ENCODE peak calls at places on chromosomes 7 and 10, in nine cellular contexts. S, Q, C, P, F, K, Y, M and Z are unnamed samples.

GRCh38 chr7:138299046-138299445 is 161.0 kb upstream of the TRIM24 start:
- DNase-seq in S (no peak), Q (no peak), C (no peak), P (no peak), F (no peak), K (no peak), Y (no peak), M (no peak), Z (peak; percentile 41)

GRCh38 chr10:48836605-48837004 is 103.0 kb downstream of the LRRC18 start:
- DNase-seq in S (peak; percentile 41), Q (no peak), C (peak; percentile 43), P (no peak), F (no peak), K (no peak), Y (no peak), M (no peak), Z (no peak)

GRCh38 chr7:13981070-13981469 is 8.4 kb downstream of the ETV1 start:
- DNase-seq in S (no peak), Q (no peak), C (peak; percentile 62), P (peak; percentile 98), F (peak; percentile 91), K (peak; percentile 63), Y (peak; percentile 95), M (peak; percentile 65), Z (peak; percentile 99)

GRCh38 chr7:143255564-143255963 is 7.7 kb upstream of the GSTK1 start:
- DNase-seq in S (no peak), Q (no peak), C (no peak), P (no peak), F (no peak), K (no peak), Y (no peak), M (no peak), Z (peak; percentile 41)

GRCh38 chr10:14671383-14671782 is 103.3 kb downstream of the FAM107B start:
- DNase-seq in S (no peak), Q (no peak), C (no peak), P (no peak), F (peak; percentile 38), K (no peak), Y (peak; percentile 25), M (no peak), Z (no peak)

GRCh38 chr7:155858521-155859061 is 46.3 kb upstream of the SHH start:
- DNase-seq in S (no peak), Q (no peak), C (no peak), P (peak; percentile 28), F (peak; percentile 74), K (no peak), Y (peak; percentile 33), M (no peak), Z (peak; percentile 51)

GRCh38 chr7:126228356-126229061 is 1024.2 kb downstream of the GRM8 start:
- DNase-seq in S (no peak), Q (no peak), C (no peak), P (no peak), F (no peak), K (no peak), Y (no peak), M (no peak), Z (no peak)

GRCh38 chr7:23184709-23185354 is 3.0 kb downstream of the NUP42 start:
- DNase-seq in S (no peak), Q (no peak), C (no peak), P (peak; percentile 51), F (peak; percentile 65), K (peak; percentile 43), Y (peak; percentile 77), M (no peak), Z (peak; percentile 57)

GRCh38 chr7:29107056-29107455 is 39.3 kb downstream of the CPVL start:
- DNase-seq in S (no peak), Q (no peak), C (no peak), P (no peak), F (no peak), K (no peak), Y (no peak), M (no peak), Z (no peak)

GRCh38 chr10:45502458-45502857 is 128.4 kb downstream of the ALOX5 start:
- DNase-seq in S (no peak), Q (no peak), C (no peak), P (no peak), F (peak; percentile 79), K (no peak), Y (no peak), M (no peak), Z (no peak)

GRCh38 chr10:12500406-12501303 is 151.3 kb downstream of the CAMK1D start:
- DNase-seq in S (no peak), Q (no peak), C (no peak), P (no peak), F (no peak), K (no peak), Y (no peak), M (no peak), Z (no peak)

GRCh38 chr10:21173964-21174669 is 277.0 kb upstream of the NEBL start:
- DNase-seq in S (peak; percentile 47), Q (peak; percentile 15), C (peak; percentile 55), P (no peak), F (peak; percentile 77), K (peak; percentile 66), Y (peak; percentile 32), M (peak; percentile 78), Z (peak; percentile 33)

GRCh38 chr10:50517626-50518025 is 106.1 kb downstream of the SGMS1 start:
- DNase-seq in S (no peak), Q (no peak), C (no peak), P (peak; percentile 32), F (no peak), K (no peak), Y (no peak), M (no peak), Z (no peak)

GRCh38 chr10:103510791-103511757 is 17.6 kb downstream of the NEURL1 start:
- DNase-seq in S (no peak), Q (no peak), C (no peak), P (no peak), F (no peak), K (no peak), Y (no peak), M (no peak), Z (no peak)

GRCh38 chr10:4772202-4772570 is 53.8 kb upstream of the AKR1E2 start:
- DNase-seq in S (no peak), Q (no peak), C (no peak), P (no peak), F (no peak), K (no peak), Y (peak; percentile 61), M (no peak), Z (no peak)

GRCh38 chr10:4771554-4772201 is 54.3 kb upstream of the AKR1E2 start:
- DNase-seq in S (no peak), Q (no peak), C (no peak), P (peak; percentile 85), F (peak; percentile 78), K (no peak), Y (peak; percentile 74), M (no peak), Z (peak; percentile 95)

GRCh38 chr10:4778761-4779160 is 47.2 kb upstream of the AKR1E2 start:
- DNase-seq in S (no peak), Q (no peak), C (no peak), P (no peak), F (no peak), K (no peak), Y (no peak), M (no peak), Z (no peak)

GRCh38 chr10:4776234-4776638 is 49.8 kb upstream of the AKR1E2 start:
- DNase-seq in S (no peak), Q (no peak), C (no peak), P (no peak), F (no peak), K (no peak), Y (no peak), M (no peak), Z (no peak)

GRCh38 chr10:4775808-4776207 is 50.2 kb upstream of the AKR1E2 start:
- DNase-seq in S (no peak), Q (no peak), C (no peak), P (peak; percentile 54), F (peak; percentile 64), K (no peak), Y (peak; percentile 94), M (no peak), Z (no peak)
- H3K4me1 ChIP-seq in S (peaks cover 22% of the 10 kb centered on the region), Q (no peaks in the 10 kb centered on the region), C (peaks cover 20% of the 10 kb centered on the region), P (peaks cover 6% of the 10 kb centered on the region), F (peaks cover 33% of the 10 kb centered on the region), K (peaks cover 8% of the 10 kb centered on the region), Y (peaks cover 74% of the 10 kb centered on the region), M (peaks cover 9% of the 10 kb centered on the region), Z (peaks cover 13% of the 10 kb centered on the region)

GRCh38 chr7:131826960-131827359 is 270.5 kb upstream of the PODXL start:
- DNase-seq in S (no peak), Q (no peak), C (no peak), P (no peak), F (no peak), K (no peak), Y (peak; percentile 6), M (no peak), Z (no peak)
- H3K27me3 ChIP-seq in S (peaks cover 29% of the 10 kb centered on the region), Q (no peaks in the 10 kb centered on the region), C (peaks cover 5% of the 10 kb centered on the region), P (peaks cover 3% of the 10 kb centered on the region), F (peaks cover 36% of the 10 kb centered on the region), K (peaks cover 10% of the 10 kb centered on the region), Y (peaks cover 18% of the 10 kb centered on the region), M (peaks cover 4% of the 10 kb centered on the region), Z (peaks cover 6% of the 10 kb centered on the region)

GRCh38 chr10:115141254-115141653 is 48.1 kb downstream of the ATRNL1 start:
- DNase-seq in S (no peak), Q (no peak), C (no peak), P (peak; percentile 12), F (no peak), K (no peak), Y (peak; percentile 31), M (no peak), Z (peak; percentile 9)

DNA sequence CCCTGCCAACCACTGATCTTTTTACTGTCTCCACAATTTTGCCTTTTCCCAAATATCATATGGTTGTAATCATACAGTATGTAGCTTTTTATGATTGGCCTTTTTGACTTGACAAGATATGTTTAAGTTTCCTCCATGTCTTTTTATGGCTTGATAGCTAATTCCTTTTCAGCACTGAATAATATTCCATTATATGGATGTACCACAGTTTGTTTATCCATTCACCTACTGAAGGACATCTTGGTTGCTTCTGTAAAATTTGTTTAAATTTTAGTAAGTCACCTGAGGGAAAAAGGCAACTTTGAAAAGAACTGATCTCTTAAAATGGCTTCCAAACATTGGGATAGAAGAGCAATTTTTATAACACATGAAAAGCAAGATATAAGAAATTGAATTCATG is 43.5 kb downstream of the ATRNL1 start:
- DNase-seq in S (no peak), Q (no peak), C (no peak), P (no peak), F (no peak), K (no peak), Y (no peak), M (no peak), Z (no peak)
- H3K4me1 ChIP-seq in S (no peaks in the 10 kb centered on the region), Q (no peaks in the 10 kb centered on the region), C (no peaks in the 10 kb centered on the region), P (no peaks in the 10 kb centered on the region), F (no peaks in the 10 kb centered on the region), K (no peaks in the 10 kb centered on the region), Y (no peaks in the 10 kb centered on the region), M (no peaks in the 10 kb centered on the region), Z (no peaks in the 10 kb centered on the region)

DNA sequence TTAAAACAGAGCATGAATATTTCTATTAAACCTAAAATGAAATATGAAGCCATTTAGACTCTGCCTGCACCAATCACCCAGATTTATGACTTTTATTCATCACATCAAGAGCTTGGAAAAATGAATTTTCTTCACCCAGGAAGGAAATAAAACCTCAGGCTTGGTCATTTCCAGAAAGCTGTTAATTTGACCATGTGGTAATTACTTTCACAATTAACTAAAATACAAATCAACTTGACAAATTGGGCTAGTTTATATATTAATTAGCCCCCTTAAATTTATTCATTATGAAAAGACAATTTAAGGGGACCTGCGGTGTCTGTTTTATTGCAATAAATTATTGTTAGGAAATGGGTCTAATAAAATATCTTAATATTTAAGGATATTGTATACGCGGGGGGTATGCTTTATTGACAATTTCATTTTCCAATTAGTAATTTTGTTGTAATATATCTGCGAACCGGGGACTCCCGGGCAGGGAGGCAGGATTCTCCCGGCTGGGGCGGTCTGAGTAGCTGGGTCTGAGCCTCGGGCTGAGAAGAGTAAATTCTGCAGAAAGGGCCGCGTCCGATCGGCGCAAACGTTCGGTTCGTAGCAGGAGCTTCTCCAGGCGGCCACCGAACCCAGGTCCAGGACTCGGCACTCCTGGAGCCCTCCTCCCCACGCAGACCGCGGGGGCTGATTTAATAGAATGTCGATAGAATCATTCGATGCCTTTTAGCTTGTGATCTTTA is 9.4 kb upstream of the MNX1 start:
- DNase-seq in S (no peak), Q (no peak), C (no peak), P (no peak), F (no peak), K (no peak), Y (no peak), M (no peak), Z (no peak)
- H3K27me3 ChIP-seq in S (peaks cover 100% of the 10 kb centered on the region), Q (no peaks in the 10 kb centered on the region), C (peaks cover 100% of the 10 kb centered on the region), P (peaks cover 89% of the 10 kb centered on the region), F (peaks cover 81% of the 10 kb centered on the region), K (peaks cover 100% of the 10 kb centered on the region), Y (peaks cover 100% of the 10 kb centered on the region), M (peaks cover 100% of the 10 kb centered on the region), Z (peaks cover 93% of the 10 kb centered on the region)